ENCODE peak calls at places on chromosomes 5 and 9, in five cellular contexts. Q is adrenal gland, P is pancreas, S is left lung, N is astrocyte of the spinal cord. L is an unnamed sample.

GRCh38 chr9:21030389-21031035 is 928 bp downstream of the HACD4 start:
- DNase-seq in S (no peak), P (no peak), N (peak), Q (no peak), L (peak)

GRCh38 chr9:16825364-16825763 is 45.1 kb downstream of the BNC2 start:
- DNase-seq in N (peak), P (no peak), S (no peak), Q (no peak), L (peak)

GRCh38 chr9:22447607-22448305 is 1.1 kb downstream of the DMRTA1 start:
- DNase-seq in Q (no peak), P (no peak), S (no peak), N (peak), L (peak)

GRCh38 chr5:143314123-143314522 is 89.4 kb downstream of the NR3C1 start:
- DNase-seq in S (no peak), Q (no peak), P (no peak), N (peak), L (no peak)

GRCh38 chr5:98769256-98770157 is 4.0 kb upstream of the RGMB start:
- DNase-seq in N (peak), S (peak), Q (no peak), P (no peak), L (peak)

GRCh38 chr9:94699715-94700114 is 26.8 kb upstream of the AOPEP start:
- DNase-seq in S (no peak), Q (peak), P (no peak), N (no peak), L (no peak)

GRCh38 chr9:131889437-131890244 is 149.8 kb upstream of the RAPGEF1 start:
- DNase-seq in P (no peak), Q (no peak), N (no peak), S (no peak), L (peak)

GRCh38 chr9:35882265-35882848 is 12.2 kb upstream of the OR13J1 start:
- DNase-seq in Q (peak), S (peak), P (peak), N (peak), L (peak)

GRCh38 chr9:13351768-13352386 is 72.4 kb upstream of the MPDZ start:
- DNase-seq in Q (no peak), S (no peak), P (no peak), N (peak), L (peak)

GRCh38 chr5:143920772-143921171 is 108.8 kb downstream of the HMHB1 start:
- DNase-seq in N (peak), P (no peak), S (no peak), Q (no peak), L (peak)

GRCh38 chr9:111622626-111623025 is 8.5 kb upstream of the DNAJC25 start:
- DNase-seq in Q (peak), N (peak), S (no peak), P (no peak), L (peak)

GRCh38 chr9:96206156-96206751 is 95.7 kb downstream of the HSD17B3 start:
- DNase-seq in P (no peak), Q (no peak), S (no peak), N (no peak), L (no peak)

GRCh38 chr5:148374693-148375360 is 8.9 kb upstream of the FBXO38 start:
- DNase-seq in P (peak), Q (peak), S (no peak), N (peak), L (peak)

GRCh38 chr5:96870094-96871021 is 5.9 kb upstream of the ERAP2 start:
- DNase-seq in N (no peak), S (no peak), P (no peak), Q (no peak), L (no peak)

GRCh38 chr5:54902817-54903473 is 82.4 kb downstream of the ESM1 start:
- DNase-seq in P (no peak), N (peak), Q (no peak), S (no peak), L (no peak)

GRCh38 chr9:27536168-27536567 is 6.6 kb upstream of the MOB3B start:
- DNase-seq in N (no peak), Q (no peak), S (no peak), P (no peak), L (no peak)

GRCh38 chr5:40223884-40224402 is 455.8 kb upstream of the PTGER4 start:
- DNase-seq in Q (no peak), P (no peak), N (peak), S (no peak), L (peak)

GRCh38 chr5:179373961-179374505 is 28.8 kb upstream of the ADAMTS2 start:
- DNase-seq in P (no peak), Q (no peak), S (no peak), N (no peak), L (no peak)

GRCh38 chr5:174571662-174572397 is 152.6 kb upstream of the MSX2 start:
- DNase-seq in S (no peak), N (peak), P (peak), Q (peak), L (peak)

GRCh38 chr5:113176734-113177133 is 200.1 kb downstream of the DCP2 start:
- DNase-seq in N (no peak), Q (no peak), P (no peak), S (no peak), L (no peak)

GRCh38 chr5:113181409-113181808 is 204.8 kb downstream of the DCP2 start:
- DNase-seq in P (no peak), Q (no peak), S (no peak), N (no peak), L (no peak)

GRCh38 chr5:113178073-113178779 is 201.6 kb downstream of the DCP2 start:
- DNase-seq in P (no peak), S (no peak), N (no peak), Q (no peak), L (no peak)

GRCh38 chr5:113177225-113177624 is 200.6 kb downstream of the DCP2 start:
- DNase-seq in S (no peak), P (no peak), N (no peak), Q (no peak), L (no peak)

GRCh38 chr5:113179156-113179555 is 202.6 kb downstream of the DCP2 start:
- DNase-seq in P (no peak), N (no peak), S (no peak), Q (no peak), L (peak)
- H3K4me3 ChIP-seq in P (no peak), N (no peak), S (no peak), Q (no peak), L (no peak)

GRCh38 chr9:110126457-110126856 is 81.5 kb downstream of the C9orf152 start:
- DNase-seq in S (no peak), P (no peak), N (no peak), Q (no peak), L (no peak)

GRCh38 chr9:110126986-110127864 is 80.7 kb downstream of the C9orf152 start:
- DNase-seq in N (no peak), S (no peak), P (peak), Q (peak), L (no peak)

GRCh38 chr9:110123364-110124095 is 84.4 kb downstream of the C9orf152 start:
- DNase-seq in Q (no peak), P (no peak), N (peak), S (no peak), L (peak)

GRCh38 chr9:110125763-110126351 is 82.1 kb downstream of the C9orf152 start:
- DNase-seq in P (no peak), N (no peak), Q (no peak), S (no peak), L (no peak)

GRCh38 chr9:110125207-110125751 is 82.7 kb downstream of the C9orf152 start:
- DNase-seq in Q (peak), S (peak), N (peak), P (peak), L (peak)
- H3K4me3 ChIP-seq in Q (no peak), S (no peak), N (peak), P (no peak), L (no peak)

DNA sequence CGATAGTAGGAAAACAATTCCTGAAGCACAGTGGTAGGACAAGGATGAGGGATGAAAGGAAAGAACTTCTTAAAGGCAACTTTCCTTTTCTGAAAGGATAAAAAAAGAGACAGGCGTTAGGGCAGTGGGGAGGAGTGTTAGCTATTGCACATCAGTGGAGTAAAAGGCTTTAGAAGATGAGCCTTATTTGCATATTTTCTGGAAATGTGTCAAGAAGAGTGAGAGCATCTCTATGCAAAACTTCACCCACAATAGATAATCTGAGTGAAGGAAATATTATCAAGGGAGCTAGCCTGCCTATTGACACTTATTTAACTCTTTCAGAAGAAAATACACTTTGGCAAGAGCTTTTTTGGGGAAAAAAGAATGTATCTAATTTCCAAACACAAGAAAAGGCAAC is 151.6 kb downstream of the MACIR start:
- DNase-seq in N (no peak), P (no peak), S (no peak), Q (no peak), L (no peak)
- H3K4me3 ChIP-seq in N (no peak), P (no peak), S (no peak), Q (no peak), L (no peak)

GRCh38 chr9:134366223-134367031 is 40.2 kb downstream of the RXRA start:
- DNase-seq in N (peak), S (peak), P (peak), Q (peak), L (peak)
- H3K4me3 ChIP-seq in N (no peak), S (no peak), P (no peak), Q (no peak), L (peak)

GRCh38 chr9:23772384-23772783 is 53.7 kb downstream of the ELAVL2 start:
- DNase-seq in N (no peak), S (no peak), P (no peak), Q (no peak), L (no peak)
- H3K4me3 ChIP-seq in N (no peak), S (no peak), P (no peak), Q (no peak), L (no peak)

GRCh38 chr9:1086517-1086916 is 36.4 kb downstream of the DMRT2 start:
- DNase-seq in N (no peak), Q (no peak), P (no peak), S (no peak), L (no peak)

GRCh38 chr9:1087120-1087881 is 37.1 kb downstream of the DMRT2 start:
- DNase-seq in N (no peak), Q (no peak), S (no peak), P (no peak), L (no peak)

GRCh38 chr9:1077616-1078015 is 27.5 kb downstream of the DMRT2 start:
- DNase-seq in S (no peak), N (no peak), P (no peak), Q (no peak), L (no peak)

DNA sequence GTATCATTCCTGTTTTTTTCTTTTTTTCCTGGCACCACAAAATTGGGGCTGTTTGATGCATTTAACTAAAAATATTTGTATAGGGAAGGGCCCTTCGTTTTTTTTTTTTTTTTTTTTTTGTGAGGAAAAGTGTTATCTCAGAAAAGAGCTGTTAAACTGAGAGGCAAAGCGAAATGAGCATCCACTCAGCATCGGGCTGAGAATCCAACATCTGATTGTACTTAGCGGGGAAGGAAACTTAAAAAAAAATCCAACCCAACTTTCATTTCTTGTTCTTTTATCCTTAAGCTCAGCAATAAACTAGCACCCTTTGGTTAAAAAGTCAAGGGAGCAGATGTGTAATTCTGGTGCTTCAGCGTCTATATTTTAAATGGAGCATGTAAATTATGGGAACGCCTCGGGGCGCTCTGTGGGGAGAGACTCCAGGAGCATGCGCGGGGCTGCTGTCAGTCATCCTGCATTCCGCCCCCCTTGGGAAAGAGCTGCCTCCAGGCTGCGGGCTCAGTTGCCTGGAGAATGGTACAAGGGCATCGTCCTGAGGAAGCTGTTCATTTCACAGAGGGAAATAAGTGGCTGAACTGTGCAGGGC is 33.3 kb downstream of the DMRT2 start:
- DNase-seq in Q (no peak), S (peak), P (no peak), N (no peak), L (peak)
- H3K4me3 ChIP-seq in Q (no peak), S (no peak), P (no peak), N (no peak), L (no peak)

GRCh38 chr9:97980918-97981827 is 2.0 kb upstream of the ANP32B start:
- DNase-seq in S (no peak), P (no peak), N (no peak), Q (no peak), L (peak)
- H3K4me3 ChIP-seq in S (no peak), P (no peak), N (no peak), Q (no peak), L (no peak)

GRCh38 chr5:84437673-84438315 is 53.1 kb upstream of the EDIL3 start:
- DNase-seq in S (no peak), Q (no peak), P (no peak), N (peak), L (peak)
- H3K4me3 ChIP-seq in S (no peak), Q (no peak), P (no peak), N (no peak), L (no peak)

GRCh38 chr9:126436545-126437269 is 110.1 kb downstream of the MVB12B start:
- DNase-seq in P (no peak), S (no peak), Q (peak), N (no peak), L (peak)
- H3K4me3 ChIP-seq in P (no peak), S (no peak), Q (no peak), N (no peak), L (no peak)